ENCODE peak calls at places on chromosomes 4 and X, in four cellular contexts. E, Z, B and K are unnamed samples.

GRCh38 chr4:41890085-41890484 is 45.1 kb upstream of the TMEM33 start:
- DNase-seq in E (no peak), Z (no peak), B (no peak), K (no peak)

GRCh38 chr4:17272154-17272553 is 239.7 kb downstream of the QDPR start:
- DNase-seq in E (no peak), Z (no peak), B (no peak), K (no peak)

GRCh38 chr4:73676881-73677323 is 56.7 kb upstream of the RASSF6 start:
- DNase-seq in E (no peak), Z (no peak), B (no peak), K (no peak)

GRCh38 chrX:112043997-112044396 is 38.6 kb downstream of the TRPC5 start:
- DNase-seq in E (no peak), Z (no peak), B (no peak), K (peak)

GRCh38 chr4:14831447-14831846 is 170.8 kb upstream of the CPEB2 start:
- DNase-seq in E (no peak), Z (no peak), B (no peak), K (no peak)

GRCh38 chrX:47483310-47484268 is 567 bp upstream of the ZNF41 start:
- DNase-seq in E (peak), Z (no peak), B (no peak), K (no peak)

GRCh38 chr4:146415829-146416228 is 105.9 kb downstream of the SLC10A7 start:
- DNase-seq in E (no peak), Z (no peak), B (no peak), K (no peak)

GRCh38 chr4:113080050-113080449 is 30.6 kb downstream of the ANK2 start:
- DNase-seq in E (no peak), Z (no peak), B (no peak), K (no peak)

GRCh38 chr4:17324431-17324830 is 187.5 kb downstream of the QDPR start:
- DNase-seq in E (peak), Z (no peak), B (peak), K (peak)

GRCh38 chr4:111946789-111947188 is 198.5 kb upstream of the FAM241A start:
- DNase-seq in E (no peak), Z (no peak), B (no peak), K (no peak)

GRCh38 chr4:140568507-140569306 is at the start of gene UCP1:
- DNase-seq in E (peak), Z (no peak), B (no peak), K (no peak)
- H3K4me3 ChIP-seq in E (peak), Z (no peak), B (no peak), K (no peak)

GRCh38 chr4:173318648-173319211 is 15.4 kb downstream of the HMGB2 start:
- DNase-seq in E (no peak), Z (no peak), B (no peak), K (no peak)
- TF ChIP-seq CTCF in E (peak), Z (no peak), B (no peak), K (no peak)

GRCh38 chr4:101334963-101335572 is 12.3 kb downstream of the PPP3CA start:
- DNase-seq in E (no peak), Z (no peak), B (no peak), K (peak)
- H3K4me3 ChIP-seq in E (no peak), Z (no peak), B (no peak), K (no peak)

DNA sequence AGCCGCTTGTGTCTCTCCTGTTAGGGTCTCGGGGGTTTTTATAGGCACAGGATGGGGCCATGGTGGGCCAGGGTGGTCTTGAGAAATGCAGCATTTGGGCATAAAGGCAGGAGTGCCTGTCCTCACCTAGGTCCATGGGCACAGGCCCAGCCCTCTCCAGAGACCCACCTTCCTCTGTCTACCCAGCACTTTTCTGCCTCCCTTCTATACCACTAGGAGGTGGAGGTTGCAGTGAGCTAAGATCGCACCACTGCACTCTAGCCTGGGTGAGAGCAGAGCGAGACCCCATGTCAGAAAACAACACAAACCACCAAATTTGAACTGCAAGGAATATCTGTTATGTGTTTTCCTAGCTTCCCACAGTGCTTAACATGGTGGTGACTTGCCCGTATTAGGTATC is 38.0 kb downstream of the MOB1B start:
- DNase-seq in E (no peak), Z (no peak), B (no peak), K (no peak)
- TF ChIP-seq CTCF in E (no peak), Z (peak), B (no peak), K (no peak)